ENCODE peak calls at places on chromosomes 3 and 15, in seven cellular contexts. One of them, this sample, is unnamed.

GRCh38 chr3:143119974-143120715 is 574 bp downstream of the CHST2 start:
- DNase-seq in stimulated activated CD8-positive, alpha-beta memory T cell treated with anti-CD3 and anti-CD28 coated beads, Interleukin-15, amount 100 ng/mL, for 4 hours: no peak
- DNase-seq in NCI-H1092: no peak
- DNase-seq in AG04450: no peak
- DNase-seq in AG20443: peak; percentile 56
- DNase-seq in activated T-cell treated with anti-CD3 and anti-CD28 coated beads for 24 hours: no peak
- DNase-seq in EL: peak; percentile 33
- DNase-seq in this sample: no peak

GRCh38 chr3:49628249-49628648 is 45.9 kb upstream of the APEH start:
- DNase-seq in AG04450: no peak
- DNase-seq in NCI-H1092: no peak
- DNase-seq in stimulated activated CD8-positive, alpha-beta memory T cell treated with anti-CD3 and anti-CD28 coated beads, Interleukin-15, amount 100 ng/mL, for 4 hours: no peak
- DNase-seq in activated T-cell treated with anti-CD3 and anti-CD28 coated beads for 24 hours: no peak
- DNase-seq in EL: no peak
- DNase-seq in AG20443: no peak
- DNase-seq in this sample: no peak

GRCh38 chr3:2352134-2352762 is 253.6 kb downstream of the CNTN4 start:
- DNase-seq in NCI-H1092: no peak
- DNase-seq in EL: no peak
- DNase-seq in stimulated activated CD8-positive, alpha-beta memory T cell treated with anti-CD3 and anti-CD28 coated beads, Interleukin-15, amount 100 ng/mL, for 4 hours: no peak
- DNase-seq in AG04450: no peak
- DNase-seq in AG20443: no peak
- DNase-seq in activated T-cell treated with anti-CD3 and anti-CD28 coated beads for 24 hours: no peak
- DNase-seq in this sample: no peak

GRCh38 chr3:11005686-11006256 is 13.2 kb downstream of the SLC6A1 start:
- DNase-seq in AG20443: no peak
- DNase-seq in NCI-H1092: no peak
- DNase-seq in AG04450: no peak
- DNase-seq in EL: no peak
- DNase-seq in activated T-cell treated with anti-CD3 and anti-CD28 coated beads for 24 hours: no peak
- DNase-seq in stimulated activated CD8-positive, alpha-beta memory T cell treated with anti-CD3 and anti-CD28 coated beads, Interleukin-15, amount 100 ng/mL, for 4 hours: no peak
- DNase-seq in this sample: no peak

GRCh38 chr15:85871545-85871944 is 76.8 kb upstream of the KLHL25 start:
- DNase-seq in stimulated activated CD8-positive, alpha-beta memory T cell treated with anti-CD3 and anti-CD28 coated beads, Interleukin-15, amount 100 ng/mL, for 4 hours: no peak
- DNase-seq in activated T-cell treated with anti-CD3 and anti-CD28 coated beads for 24 hours: no peak
- DNase-seq in NCI-H1092: no peak
- DNase-seq in AG04450: no peak
- DNase-seq in EL: no peak
- DNase-seq in AG20443: no peak
- DNase-seq in this sample: no peak

GRCh38 chr3:128073807-128074206 is 21.6 kb downstream of the SEC61A1 start:
- DNase-seq in AG04450: no peak
- DNase-seq in AG20443: no peak
- DNase-seq in NCI-H1092: no peak
- DNase-seq in activated T-cell treated with anti-CD3 and anti-CD28 coated beads for 24 hours: no peak
- DNase-seq in EL: no peak
- DNase-seq in stimulated activated CD8-positive, alpha-beta memory T cell treated with anti-CD3 and anti-CD28 coated beads, Interleukin-15, amount 100 ng/mL, for 4 hours: no peak
- DNase-seq in this sample: no peak

GRCh38 chr3:186365202-186365974 is 3.4 kb upstream of the DGKG start:
- DNase-seq in stimulated activated CD8-positive, alpha-beta memory T cell treated with anti-CD3 and anti-CD28 coated beads, Interleukin-15, amount 100 ng/mL, for 4 hours: no peak
- DNase-seq in AG04450: no peak
- DNase-seq in activated T-cell treated with anti-CD3 and anti-CD28 coated beads for 24 hours: no peak
- DNase-seq in EL: no peak
- DNase-seq in AG20443: no peak
- DNase-seq in NCI-H1092: no peak
- DNase-seq in this sample: peak; percentile 93

GRCh38 chr3:192943384-192943783 is 25.7 kb upstream of the MB21D2 start:
- DNase-seq in AG20443: no peak
- DNase-seq in EL: no peak
- DNase-seq in stimulated activated CD8-positive, alpha-beta memory T cell treated with anti-CD3 and anti-CD28 coated beads, Interleukin-15, amount 100 ng/mL, for 4 hours: no peak
- DNase-seq in AG04450: no peak
- DNase-seq in activated T-cell treated with anti-CD3 and anti-CD28 coated beads for 24 hours: no peak
- DNase-seq in NCI-H1092: no peak
- DNase-seq in this sample: no peak

GRCh38 chr15:66172339-66172980 is 81.1 kb downstream of the MEGF11 start:
- DNase-seq in stimulated activated CD8-positive, alpha-beta memory T cell treated with anti-CD3 and anti-CD28 coated beads, Interleukin-15, amount 100 ng/mL, for 4 hours: no peak
- DNase-seq in NCI-H1092: no peak
- DNase-seq in EL: no peak
- DNase-seq in AG04450: no peak
- DNase-seq in activated T-cell treated with anti-CD3 and anti-CD28 coated beads for 24 hours: no peak
- DNase-seq in AG20443: no peak
- DNase-seq in this sample: no peak

This sample was measured in HL-60.